ENCODE peak calls at places on chromosomes 7 and 10, in five cellular contexts. T is GM23338, F is heart left ventricle, X is OCI-LY7, B is SK-N-SH. M is an unnamed sample.
A peak's percentile ranks its signal among the peaks of the same experiment; 100 is the strongest.

GRCh38 chr10:79247373-79248137 is 99.7 kb upstream of the PPIF start:
- DNase-seq in B (no peak), T (no peak), F (no peak), X (peak; percentile 42), M (no peak)

GRCh38 chr10:27525819-27526218 is 21.7 kb downstream of the RAB18 start:
- DNase-seq in B (no peak), T (no peak), F (no peak), X (no peak), M (no peak)

GRCh38 chr7:44067064-44067951 is 1.9 kb upstream of the PGAM2 start:
- DNase-seq in X (no peak), T (no peak), F (peak; percentile 22), B (peak; percentile 42), M (no peak)

GRCh38 chr10:68231106-68231901 is 609 bp downstream of the ATOH7 start:
- DNase-seq in T (peak; percentile 87), X (peak; percentile 78), F (peak; percentile 79), B (peak; percentile 98), M (peak; percentile 87)

GRCh38 chr10:48493083-48493871 is 111.6 kb downstream of the ARHGAP22 start:
- DNase-seq in T (no peak), F (no peak), B (peak; percentile 73), X (no peak), M (no peak)

GRCh38 chr10:7767209-7767608 is 20.6 kb downstream of the KIN start:
- DNase-seq in B (no peak), X (no peak), F (no peak), T (no peak), M (no peak)

GRCh38 chr7:123230147-123230546 is 30.4 kb upstream of the SLC13A1 start:
- DNase-seq in B (no peak), T (no peak), X (no peak), F (no peak), M (no peak)

GRCh38 chr7:24318326-24318725 is 34.3 kb downstream of the NPY start:
- DNase-seq in F (no peak), B (no peak), T (peak; percentile 84), X (peak; percentile 75), M (peak; percentile 46)

GRCh38 chr10:99172130-99172738 is 63.4 kb downstream of the HPSE2 start:
- DNase-seq in X (no peak), F (no peak), B (peak; percentile 72), T (peak; percentile 79), M (no peak)

GRCh38 chr10:123009105-123009805 is 449 bp downstream of the ACADSB start:
- DNase-seq in X (peak; percentile 21), T (peak; percentile 34), B (peak; percentile 66), F (peak; percentile 61), M (peak; percentile 31)

GRCh38 chr7:16785316-16785715 is 19.5 kb downstream of the AGR2 start:
- DNase-seq in B (no peak), F (no peak), X (no peak), T (no peak), M (no peak)

GRCh38 chr7:56495165-56495564 is 378.9 kb upstream of the NUPR2 start:
- DNase-seq in T (no peak), F (no peak), B (no peak), X (no peak), M (no peak)

GRCh38 chr7:119175916-119176627 is 951.6 kb downstream of the ANKRD7 start:
- DNase-seq in X (peak; percentile 69), T (peak; percentile 98), F (no peak), B (peak; percentile 26), M (peak; percentile 15)

GRCh38 chr10:122525788-122526187 is 34.8 kb upstream of the DMBT1 start:
- DNase-seq in F (no peak), X (no peak), B (no peak), T (peak; percentile 57), M (no peak)

GRCh38 chr7:39413866-39414668 is 152.1 kb upstream of the YAE1 start:
- DNase-seq in X (peak; percentile 18), F (peak; percentile 67), T (peak; percentile 93), B (peak; percentile 77), M (peak; percentile 55)

GRCh38 chr10:27369832-27370231 is 129.2 kb upstream of the ACBD5 start:
- DNase-seq in X (peak; percentile 27), F (no peak), T (peak; percentile 35), B (no peak), M (no peak)

GRCh38 chr10:79295593-79295992 is 51.7 kb upstream of the PPIF start:
- DNase-seq in T (no peak), X (no peak), F (no peak), B (no peak), M (no peak)

GRCh38 chr10:124124769-124125161 is 31.4 kb upstream of the CHST15 start:
- DNase-seq in X (no peak), T (no peak), B (no peak), F (no peak), M (no peak)
- TF ChIP-seq CTCF in X (no peak), T (no peak), B (no peak), F (no peak), M (no peak)

GRCh38 chr7:2938514-2939192 is 94.5 kb upstream of the GNA12 start:
- DNase-seq in T (no peak), F (peak; percentile 13), X (no peak), B (no peak), M (no peak)
- TF ChIP-seq CTCF in T (no peak), F (no peak), X (no peak), B (no peak), M (no peak)

GRCh38 chr7:38292442-38292841 is 19.0 kb upstream of the TARP start:
- DNase-seq in T (no peak), F (no peak), X (no peak), B (no peak), M (no peak)

GRCh38 chr7:38294926-38295325 is 21.5 kb upstream of the TARP start:
- DNase-seq in B (no peak), F (no peak), X (no peak), T (no peak), M (peak; percentile 4)

GRCh38 chr7:38291650-38292049 is 18.2 kb upstream of the TARP start:
- DNase-seq in X (no peak), T (no peak), B (no peak), F (no peak), M (no peak)

GRCh38 chr7:38296059-38296857 is 22.8 kb upstream of the TARP start:
- DNase-seq in X (peak; percentile 29), F (no peak), T (no peak), B (no peak), M (peak; percentile 35)

GRCh38 chr7:38291117-38291647 is 17.7 kb upstream of the TARP start:
- DNase-seq in T (peak; percentile 42), B (no peak), X (peak; percentile 8), F (no peak), M (peak; percentile 11)
- TF ChIP-seq CTCF in T (peak; percentile 55), B (no peak), X (peak; percentile 59), F (no peak), M (no peak)

DNA sequence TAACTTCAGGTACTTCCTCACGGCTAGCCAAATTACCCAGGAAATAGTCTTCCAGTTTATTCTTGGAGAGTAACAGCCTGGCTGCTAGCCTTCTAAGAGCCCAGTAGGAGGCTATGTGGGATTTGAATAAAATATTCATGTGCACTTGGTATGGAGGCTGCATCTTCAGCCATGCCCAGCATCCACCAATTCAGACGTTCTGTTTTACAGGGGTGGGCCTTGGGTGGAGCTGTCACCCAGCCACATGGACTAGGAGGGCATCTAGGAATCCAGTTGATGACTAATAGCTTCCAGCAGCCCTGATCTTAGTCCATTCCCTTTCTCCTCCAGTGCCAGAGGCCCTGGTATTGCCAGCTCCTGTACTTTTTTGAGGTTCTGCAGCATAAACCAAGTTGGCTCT is 66.3 kb upstream of the ZRANB1 start:
- DNase-seq in X (no peak), T (peak; percentile 53), F (no peak), B (no peak), M (no peak)
- TF ChIP-seq CTCF in X (no peak), T (no peak), F (no peak), B (peak; percentile 24), M (no peak)

GRCh38 chr10:100986952-100987684 is at the start of the genes MRPL43 and TWNK:
- DNase-seq in F (peak; percentile 90), T (peak; percentile 96), X (peak; percentile 84), B (peak; percentile 93), M (peak; percentile 92)

GRCh38 chr10:100984670-100985177 is 2.6 kb downstream of the MRPL43 start:
- DNase-seq in B (no peak), F (no peak), T (no peak), X (no peak), M (no peak)

GRCh38 chr10:100983868-100984669 is 3.2 kb downstream of the MRPL43 start:
- DNase-seq in F (no peak), B (no peak), X (no peak), T (no peak), M (no peak)

GRCh38 chr10:100986623-100986951 is 710 bp downstream of the MRPL43 start:
- DNase-seq in F (no peak), T (no peak), X (no peak), B (no peak), M (no peak)

GRCh38 chr10:100985336-100985735 is 2.0 kb downstream of the MRPL43 start:
- DNase-seq in X (no peak), F (no peak), B (no peak), T (no peak), M (no peak)
- TF ChIP-seq CTCF in X (peak; percentile 32), F (no peak), B (no peak), T (no peak), M (no peak)

M was measured in GM10248.